ENCODE peak calls at places on chromosomes 11 and 22, in seven cellular contexts. O is fibroblast of lung; F is transverse colon; X is mucosa of descending colon; L is colonic mucosa; Q is CD4-positive, alpha-beta T cell; A is upper lobe of left lung. Z is an unnamed sample. For H3K9me3, the result is how much of the 10 kb centered on the place peaks cover.

GRCh38 chr11:105609832-105610781 is at the start of gene GRIA4:
- DNase-seq in X (peak), O (peak), Q (no peak), L (peak), A (no peak), F (no peak), Z (no peak)

GRCh38 chr22:38755155-38755910 is 465 bp downstream of the SUN2 start:
- DNase-seq in A (peak), O (peak), F (peak), Q (no peak), X (peak), L (peak), Z (no peak)

GRCh38 chr22:35510481-35510934 is 30.1 kb upstream of the RASD2 start:
- DNase-seq in A (no peak), O (peak), Q (no peak), F (no peak), L (no peak), X (no peak), Z (no peak)

GRCh38 chr11:126712017-126712625 is 288.4 kb downstream of the KIRREL3 start:
- DNase-seq in A (no peak), Q (no peak), O (no peak), F (no peak), L (no peak), X (no peak), Z (no peak)

GRCh38 chr11:11786771-11787170 is 55.0 kb upstream of the USP47 start:
- DNase-seq in F (no peak), O (peak), A (no peak), X (no peak), Q (no peak), L (no peak), Z (no peak)

GRCh38 chr11:122751298-122752070 is 86.8 kb upstream of the CRTAM start:
- DNase-seq in L (no peak), O (peak), F (no peak), X (no peak), Q (no peak), A (no peak), Z (no peak)

GRCh38 chr11:78742430-78742829 is 167.8 kb upstream of the NARS2 start:
- DNase-seq in A (peak), F (peak), X (peak), O (peak), L (peak), Q (no peak), Z (no peak)

GRCh38 chr11:120907971-120908370 is 115.9 kb upstream of the TBCEL start:
- DNase-seq in X (no peak), F (no peak), A (no peak), L (no peak), O (no peak), Q (no peak), Z (no peak)

GRCh38 chr11:117907276-117908110 is 21.7 kb downstream of the TMPRSS13 start:
- DNase-seq in X (peak), O (peak), L (peak), A (peak), F (peak), Q (peak), Z (peak)

GRCh38 chr11:68173926-68174325 is 39.2 kb downstream of the KMT5B start:
- DNase-seq in A (no peak), X (no peak), Q (no peak), F (no peak), O (peak), L (no peak), Z (no peak)

GRCh38 chr11:126115253-126115540 is 52.5 kb upstream of the CDON start:
- DNase-seq in O (no peak), A (peak), X (peak), F (peak), L (peak), Q (no peak), Z (no peak)

GRCh38 chr22:20533879-20534265 is 26.5 kb downstream of the MED15 start:
- DNase-seq in X (peak), L (no peak), F (no peak), Q (no peak), A (no peak), O (no peak), Z (no peak)

GRCh38 chr22:42509548-42509947 is 10.0 kb downstream of the RRP7A start:
- DNase-seq in A (no peak), L (no peak), X (no peak), Q (no peak), F (no peak), O (no peak), Z (no peak)

GRCh38 chr11:102733232-102733875 is 8.6 kb upstream of the MMP8 start:
- DNase-seq in O (peak), L (peak), A (peak), F (peak), X (peak), Q (no peak), Z (no peak)

GRCh38 chr22:36369922-36370781 is 17.6 kb downstream of the MYH9 start:
- DNase-seq in O (peak), Q (no peak), F (peak), L (peak), X (peak), A (peak), Z (no peak)

GRCh38 chr11:46348986-46349401 is 1.7 kb downstream of the DGKZ start:
- DNase-seq in A (no peak), X (peak), Q (no peak), O (no peak), F (peak), L (no peak), Z (no peak)

GRCh38 chr11:30392977-30393376 is 70.1 kb downstream of the ARL14EP start:
- DNase-seq in Q (no peak), X (no peak), L (no peak), F (no peak), A (no peak), O (no peak), Z (no peak)

GRCh38 chr22:39153220-39153860 is 860 bp upstream of the CBX7 start:
- DNase-seq in Q (no peak), L (no peak), X (peak), A (no peak), O (no peak), F (no peak), Z (no peak)

GRCh38 chr11:83007909-83008580 is 63.7 kb downstream of the RAB30 start:
- DNase-seq in F (peak), L (peak), O (peak), Q (no peak), A (peak), X (peak), Z (no peak)

GRCh38 chr11:132125855-132126841 is 755.7 kb downstream of the NTM start:
- DNase-seq in Q (no peak), F (no peak), O (peak), X (no peak), A (no peak), L (no peak), Z (no peak)

GRCh38 chr22:35547993-35548761 is 7.5 kb downstream of the RASD2 start:
- DNase-seq in X (no peak), O (no peak), Q (no peak), L (no peak), F (no peak), A (no peak), Z (no peak)

GRCh38 chr11:102647430-102647829 is 22.3 kb upstream of the MMP20 start:
- DNase-seq in A (no peak), O (peak), L (no peak), Q (no peak), F (no peak), X (no peak), Z (no peak)

GRCh38 chr22:20741634-20742581 is 32.0 kb upstream of the SERPIND1 start:
- DNase-seq in O (peak), F (peak), X (no peak), A (no peak), L (peak), Q (peak), Z (no peak)

GRCh38 chr11:73998846-73999575 is 9.9 kb downstream of the UCP3 start:
- DNase-seq in F (no peak), L (no peak), X (no peak), O (no peak), A (no peak), Q (no peak), Z (no peak)

GRCh38 chr11:108960498-108960897 is 295.6 kb downstream of the DDX10 start:
- DNase-seq in Q (no peak), F (no peak), X (no peak), A (no peak), L (no peak), O (no peak), Z (no peak)

GRCh38 chr11:15947681-15948648 is 408.4 kb downstream of the SOX6 start:
- DNase-seq in A (no peak), X (no peak), F (no peak), Q (no peak), O (no peak), L (no peak), Z (no peak)

GRCh38 chr11:33375688-33376311 is 118.6 kb downstream of the HIPK3 start:
- DNase-seq in X (no peak), F (no peak), Q (no peak), A (no peak), L (no peak), O (peak), Z (no peak)

GRCh38 chr11:72578991-72579815 is 95.0 kb downstream of the PDE2A start:
- DNase-seq in Q (no peak), L (no peak), X (no peak), O (no peak), A (peak), F (peak), Z (no peak)

DNA sequence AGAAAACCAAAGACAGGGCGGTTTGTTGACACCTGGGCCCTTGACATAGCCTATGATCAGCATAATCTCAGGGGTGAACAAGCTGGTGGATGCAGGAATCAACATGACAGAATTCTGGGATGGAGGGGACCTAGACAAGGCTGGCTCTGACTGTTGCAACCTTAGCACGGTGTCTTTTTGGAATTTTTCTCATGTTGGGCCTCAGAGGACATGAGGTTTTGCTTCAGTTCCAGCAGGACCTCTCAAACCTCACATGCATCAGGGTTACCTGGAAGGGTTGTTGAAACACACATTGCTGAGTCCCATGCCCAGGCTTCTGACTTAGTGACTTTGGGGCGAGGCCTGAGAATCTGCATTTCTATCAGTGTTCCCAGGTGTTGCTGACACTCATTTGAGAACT is 345.6 kb upstream of the B3GAT1 start:
- DNase-seq in L (no peak), O (no peak), A (no peak), Q (no peak), X (no peak), F (no peak), Z (no peak)
- H3K9me3 ChIP-seq in L (under half), O (under half), A (under half), Q (under half), X (under half), F (under half), Z (under half)

GRCh38 chr11:2647953-2648352 is 51.8 kb downstream of the KCNQ1OT1 start:
- DNase-seq in Q (no peak), O (no peak), X (no peak), A (no peak), F (no peak), L (no peak), Z (no peak)

GRCh38 chr11:2651054-2651617 is 48.7 kb downstream of the KCNQ1OT1 start:
- DNase-seq in X (no peak), F (no peak), Q (no peak), O (no peak), A (no peak), L (no peak), Z (no peak)

GRCh38 chr11:2649400-2649799 is 50.4 kb downstream of the KCNQ1OT1 start:
- DNase-seq in X (no peak), L (no peak), A (no peak), Q (no peak), F (no peak), O (no peak), Z (no peak)

GRCh38 chr11:2650343-2650867 is 49.4 kb downstream of the KCNQ1OT1 start:
- DNase-seq in F (no peak), A (no peak), Q (no peak), L (no peak), X (no peak), O (no peak), Z (no peak)

GRCh38 chr11:2649848-2650247 is 49.9 kb downstream of the KCNQ1OT1 start:
- DNase-seq in L (no peak), A (no peak), O (no peak), F (no peak), Q (no peak), X (no peak), Z (no peak)
- H3K9me3 ChIP-seq in L (under half), A (half or more), O (under half), F (under half), Q (half or more), X (half or more), Z (under half)

DNA sequence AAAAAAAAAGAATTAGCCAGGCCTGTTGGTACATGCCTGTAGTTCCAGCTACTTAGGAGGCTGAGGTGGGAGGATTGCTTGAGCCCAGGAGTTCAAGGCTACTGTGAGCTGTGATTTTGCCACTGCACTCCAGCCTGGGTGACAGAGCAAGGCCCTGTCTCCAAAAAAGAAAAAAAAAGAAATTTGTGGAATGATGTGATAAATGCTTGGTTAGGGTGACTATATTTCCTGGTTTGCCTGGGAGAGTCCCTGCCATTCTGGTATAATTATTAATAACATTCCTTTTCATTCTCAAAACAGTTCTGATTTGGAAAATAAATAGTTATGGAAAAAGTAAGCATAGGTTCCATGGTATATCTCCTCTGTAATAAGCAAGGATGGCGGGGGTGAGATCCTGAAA is 74.8 kb downstream of the SWAP70 start:
- DNase-seq in O (no peak), L (no peak), Q (no peak), X (no peak), F (no peak), A (no peak), Z (no peak)
- H3K9me3 ChIP-seq in O (under half), L (under half), Q (under half), X (under half), F (under half), A (under half), Z (under half)

DNA sequence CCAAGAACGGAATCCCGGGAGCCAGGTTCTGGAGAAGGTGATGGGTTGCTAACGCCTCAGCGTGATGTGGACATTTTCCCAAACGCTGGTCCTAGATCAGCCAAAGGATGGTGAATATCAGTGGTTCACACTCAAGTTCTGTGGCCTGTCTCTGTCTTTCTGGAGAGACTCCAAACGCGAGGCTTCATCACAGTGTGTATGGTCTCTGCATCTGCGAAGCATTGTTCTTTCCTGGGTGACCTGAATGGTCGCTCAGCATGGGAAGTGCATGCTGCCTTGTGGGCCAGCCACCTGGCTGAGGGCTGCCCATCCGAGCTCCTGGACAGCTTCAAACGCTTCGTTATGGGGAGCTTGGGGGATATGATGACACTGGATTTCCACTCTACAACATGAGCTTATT is 810.0 kb downstream of the TBC1D22A start:
- DNase-seq in L (no peak), A (no peak), X (no peak), F (no peak), O (no peak), Q (no peak), Z (no peak)
- H3K9me3 ChIP-seq in L (under half), A (under half), X (under half), F (under half), O (under half), Q (under half), Z (under half)

GRCh38 chr22:47190957-47191323 is 428.5 kb downstream of the TBC1D22A start:
- DNase-seq in A (no peak), L (no peak), X (no peak), Q (no peak), F (no peak), O (no peak), Z (no peak)

GRCh38 chr22:47190276-47190956 is 428.0 kb downstream of the TBC1D22A start:
- DNase-seq in O (no peak), X (peak), F (no peak), L (no peak), Q (no peak), A (peak), Z (no peak)

GRCh38 chr22:47189056-47189916 is 426.8 kb downstream of the TBC1D22A start:
- DNase-seq in Q (no peak), L (no peak), A (peak), O (no peak), F (peak), X (peak), Z (peak)

GRCh38 chr22:47188337-47189055 is 426.0 kb downstream of the TBC1D22A start:
- DNase-seq in O (no peak), X (no peak), A (peak), F (peak), L (no peak), Q (no peak), Z (no peak)

DNA sequence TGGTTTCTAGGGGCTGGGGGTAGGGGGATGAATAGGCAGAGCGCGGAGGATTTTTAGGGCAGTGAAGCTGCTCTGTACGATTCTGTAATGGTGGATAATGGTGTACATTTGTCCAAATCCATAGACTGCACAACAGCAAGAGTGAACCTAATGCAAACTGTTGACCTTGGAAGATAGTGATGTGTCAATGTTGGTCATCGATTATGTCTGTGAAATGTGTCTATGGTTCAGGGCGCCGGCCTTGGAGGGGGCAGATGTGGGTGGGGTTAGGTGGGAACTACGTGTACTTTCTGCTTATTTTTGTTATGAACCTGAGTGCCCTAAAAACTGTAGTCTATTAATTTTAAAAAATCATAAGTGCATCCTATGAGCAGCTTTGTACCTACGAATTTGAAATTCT is 425.1 kb downstream of the TBC1D22A start:
- DNase-seq in F (no peak), L (no peak), A (peak), Q (no peak), O (no peak), X (no peak), Z (no peak)
- H3K9me3 ChIP-seq in F (under half), L (under half), A (under half), Q (under half), O (under half), X (under half), Z (under half)

DNA sequence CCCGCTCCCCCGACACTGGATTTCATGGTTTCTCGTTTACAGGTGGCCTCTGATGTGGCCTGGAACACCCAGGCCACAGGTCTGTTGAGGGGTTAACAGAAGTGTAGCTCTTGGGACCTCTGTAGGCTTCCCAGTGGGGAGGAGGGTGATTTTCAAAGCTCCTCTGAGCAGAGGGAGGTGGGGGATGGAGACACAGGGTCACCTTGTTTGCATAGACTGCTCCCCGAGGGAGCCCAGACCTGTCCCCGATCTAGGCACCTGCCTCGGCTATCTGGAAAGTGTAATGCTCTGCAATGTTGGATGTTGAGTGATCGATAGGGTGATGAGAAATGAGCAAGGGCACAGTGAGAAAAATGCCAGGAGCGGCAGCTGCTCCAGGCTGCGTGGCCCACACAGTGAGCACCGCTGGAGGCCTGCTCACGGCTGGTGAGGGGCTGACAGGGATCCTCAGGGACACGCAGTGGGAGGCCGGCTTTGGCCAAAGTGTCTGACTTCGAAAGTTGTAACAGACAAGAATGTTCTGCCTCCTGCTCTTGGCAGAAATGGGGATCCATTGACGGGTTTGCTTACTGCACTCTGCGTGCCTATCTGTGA is 594.1 kb downstream of the BRD1 start:
- DNase-seq in L (no peak), A (no peak), O (no peak), F (no peak), Q (no peak), X (peak), Z (no peak)
- H3K9me3 ChIP-seq in L (under half), A (under half), O (under half), F (under half), Q (under half), X (under half), Z (under half)

GRCh38 chr11:101215069-101215468 is 85.5 kb upstream of the PGR start:
- DNase-seq in A (no peak), O (no peak), Q (no peak), X (no peak), F (no peak), L (no peak), Z (no peak)
- H3K9me3 ChIP-seq in A (under half), O (under half), Q (under half), X (under half), F (under half), L (under half), Z (under half)

GRCh38 chr11:2643746-2644145 is 56.0 kb downstream of the KCNQ1OT1 start:
- DNase-seq in O (no peak), Q (no peak), F (no peak), L (no peak), A (no peak), X (no peak), Z (no peak)

GRCh38 chr11:2645779-2646118 is 54.0 kb downstream of the KCNQ1OT1 start:
- DNase-seq in A (no peak), F (no peak), X (no peak), O (no peak), L (no peak), Q (no peak), Z (no peak)

GRCh38 chr11:2647167-2647566 is 52.6 kb downstream of the KCNQ1OT1 start:
- DNase-seq in Q (no peak), X (no peak), L (no peak), F (no peak), O (no peak), A (no peak), Z (no peak)

GRCh38 chr11:2641623-2642022 is 58.2 kb downstream of the KCNQ1OT1 start:
- DNase-seq in X (no peak), O (no peak), Q (no peak), L (no peak), F (no peak), A (no peak), Z (no peak)

GRCh38 chr11:2644844-2645778 is 54.7 kb downstream of the KCNQ1OT1 start:
- DNase-seq in F (no peak), A (no peak), Q (no peak), L (no peak), O (no peak), X (no peak), Z (no peak)
- H3K9me3 ChIP-seq in F (half or more), A (half or more), Q (half or more), L (under half), O (under half), X (half or more), Z (under half)

GRCh38 chr22:49518436-49518970 is 309.2 kb downstream of the BRD1 start:
- DNase-seq in L (no peak), F (no peak), O (no peak), X (no peak), A (no peak), Q (no peak), Z (no peak)
- H3K9me3 ChIP-seq in L (under half), F (under half), O (under half), X (under half), A (under half), Q (under half), Z (under half)

DNA sequence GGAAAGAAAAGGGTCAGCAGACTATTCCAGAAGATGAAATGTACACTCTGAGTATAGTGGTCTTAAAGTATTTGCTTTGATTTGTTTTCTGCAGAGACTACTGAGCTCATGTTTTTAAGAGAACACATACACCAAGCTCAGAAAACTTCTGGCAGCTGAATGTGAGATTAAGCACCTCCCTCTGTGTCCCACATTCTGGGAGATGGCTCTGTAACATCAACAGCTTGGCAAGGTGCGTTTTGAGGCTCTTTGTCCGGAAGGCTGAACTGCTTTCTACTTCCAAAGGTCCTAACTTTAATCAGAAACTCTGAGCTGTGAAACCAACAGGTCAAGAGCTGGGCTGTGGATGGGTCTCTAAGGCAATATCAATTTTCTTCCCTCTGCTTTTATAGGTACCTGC is 36.4 kb upstream of the GLYAT start:
- DNase-seq in Q (no peak), A (no peak), F (no peak), O (no peak), L (no peak), X (no peak), Z (no peak)
- H3K9me3 ChIP-seq in Q (under half), A (under half), F (under half), O (under half), L (under half), X (under half), Z (under half)